ENCODE peak calls at places on chromosomes 16 and 17, in ten cellular contexts. F, B, Z, G, O, R, A, U, I and K are unnamed samples.

GRCh38 chr17:83080641-83081560 is 1.5 kb downstream of the METRNL start:
- DNase-seq in F (no peak), B (peak; percentile 77), Z (peak; percentile 54), G (peak; percentile 76), O (no peak), R (no peak), A (no peak), U (peak; percentile 52), I (no peak), K (peak; percentile 35)

GRCh38 chr16:8959921-8960787 is 3.6 kb downstream of the USP7 start:
- DNase-seq in F (peak; percentile 98), B (no peak), Z (no peak), G (no peak), O (no peak), R (no peak), A (peak; percentile 41), U (no peak), I (peak; percentile 37), K (no peak)

GRCh38 chr17:72878975-72879660 is 213.4 kb downstream of the SLC39A11 start:
- DNase-seq in F (no peak), B (no peak), Z (no peak), G (no peak), O (no peak), R (no peak), A (no peak), U (no peak), I (no peak), K (no peak)

GRCh38 chr17:33504571-33504970 is 211.5 kb upstream of the ASIC2 start:
- DNase-seq in F (no peak), B (no peak), Z (no peak), G (no peak), O (no peak), R (no peak), A (no peak), U (no peak), I (no peak), K (no peak)

GRCh38 chr17:68832140-68832871 is 122.9 kb downstream of the ABCA8 start:
- DNase-seq in F (no peak), B (peak; percentile 47), Z (no peak), G (peak; percentile 57), O (no peak), R (no peak), A (no peak), U (peak; percentile 12), I (no peak), K (no peak)

GRCh38 chr17:49910094-49910857 is 58.7 kb upstream of the DLX4 start:
- DNase-seq in F (no peak), B (no peak), Z (no peak), G (no peak), O (no peak), R (no peak), A (peak; percentile 2), U (no peak), I (peak; percentile 56), K (no peak)

GRCh38 chr17:6085812-6086211 is 15.6 kb downstream of the WSCD1 start:
- DNase-seq in F (no peak), B (no peak), Z (no peak), G (no peak), O (no peak), R (no peak), A (no peak), U (no peak), I (no peak), K (no peak)

GRCh38 chr16:3618782-3619166 is 7.4 kb upstream of the SLX4 start:
- DNase-seq in F (no peak), B (peak; percentile 62), Z (no peak), G (no peak), O (no peak), R (no peak), A (no peak), U (no peak), I (no peak), K (no peak)

GRCh38 chr17:74343526-74344284 is 17.7 kb downstream of the KIF19 start:
- DNase-seq in F (no peak), B (no peak), Z (no peak), G (no peak), O (no peak), R (no peak), A (no peak), U (no peak), I (no peak), K (no peak)

GRCh38 chr16:35642322-35642835 is 2183.0 kb downstream of the TP53TG3F start:
- DNase-seq in F (no peak), B (no peak), Z (no peak), G (peak; percentile 25), O (no peak), R (no peak), A (no peak), U (no peak), I (no peak), K (no peak)

GRCh38 chr16:379183-379960 is 2.4 kb downstream of the PGAP6 start:
- DNase-seq in F (no peak), B (peak; percentile 78), Z (no peak), G (peak; percentile 46), O (peak; percentile 92), R (no peak), A (no peak), U (peak; percentile 84), I (no peak), K (no peak)
- H3K4me3 ChIP-seq in F (peak overlapping the region; percentile 24), B (peak overlapping the region; percentile 99), Z (no peak overlapping the region), G (no peak overlapping the region), O (peak overlapping the region; percentile 72), R (no peak overlapping the region), A (no peak overlapping the region), U (no peak overlapping the region), I (no peak overlapping the region), K (no peak overlapping the region)

GRCh38 chr16:5427571-5427970 is 330.0 kb upstream of the EEF2KMT start:
- DNase-seq in F (no peak), B (no peak), Z (no peak), G (no peak), O (no peak), R (no peak), A (no peak), U (no peak), I (no peak), K (no peak)

GRCh38 chr16:5430598-5430997 is 333.0 kb upstream of the EEF2KMT start:
- DNase-seq in F (no peak), B (no peak), Z (no peak), G (no peak), O (no peak), R (no peak), A (no peak), U (no peak), I (no peak), K (no peak)

GRCh38 chr16:5432166-5432565 is 334.6 kb upstream of the EEF2KMT start:
- DNase-seq in F (no peak), B (no peak), Z (no peak), G (no peak), O (no peak), R (no peak), A (no peak), U (no peak), I (no peak), K (no peak)

DNA sequence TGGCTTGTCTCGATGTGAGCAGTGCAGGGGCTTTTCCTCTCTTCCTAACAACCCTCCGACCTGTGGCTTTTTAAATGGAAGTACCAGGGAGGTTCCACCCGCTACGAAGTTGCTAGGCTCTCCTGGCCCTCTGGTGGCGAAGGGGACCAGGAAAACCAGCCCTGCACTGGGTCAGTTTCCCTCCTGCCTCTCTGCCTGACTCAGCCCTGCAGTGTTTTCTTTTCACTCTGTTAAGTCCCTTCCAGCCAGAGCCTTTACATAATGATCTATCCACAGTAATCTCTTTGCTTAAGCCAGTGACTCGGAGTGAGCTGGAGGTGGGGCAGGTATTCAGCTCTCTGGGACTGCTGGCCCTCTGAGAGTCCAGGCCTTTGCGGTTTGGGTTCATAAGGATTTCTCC is 331.3 kb upstream of the EEF2KMT start:
- DNase-seq in F (peak; percentile 9), B (no peak), Z (no peak), G (no peak), O (no peak), R (no peak), A (no peak), U (peak; percentile 41), I (no peak), K (no peak)
- TF ChIP-seq CTCF in F (peak; percentile 45), B (no peak), Z (no peak), G (no peak), O (no peak), R (no peak), A (no peak), U (peak; percentile 25), I (no peak), K (no peak)

GRCh38 chr17:979211-979538 is 401 bp downstream of the NXN start:
- DNase-seq in F (no peak), B (no peak), Z (no peak), G (no peak), O (peak; percentile 89), R (no peak), A (no peak), U (no peak), I (no peak), K (no peak)
- H3K4me3 ChIP-seq in F (peak overlapping the region; percentile 80), B (peak overlapping the region; percentile 64), Z (peak overlapping the region; percentile 79), G (peak overlapping the region; percentile 77), O (peak overlapping the region; percentile 39), R (peak overlapping the region; percentile 78), A (peak overlapping the region; percentile 91), U (peak overlapping the region; percentile 56), I (peak overlapping the region; percentile 74), K (peak overlapping the region; percentile 55)

GRCh38 chr17:40616592-40616991 is 31.0 kb downstream of the SMARCE1 start:
- DNase-seq in F (no peak), B (no peak), Z (no peak), G (no peak), O (no peak), R (no peak), A (no peak), U (no peak), I (no peak), K (no peak)

GRCh38 chr17:40614431-40615294 is 33.0 kb downstream of the SMARCE1 start:
- DNase-seq in F (no peak), B (no peak), Z (no peak), G (no peak), O (no peak), R (no peak), A (no peak), U (no peak), I (no peak), K (no peak)

GRCh38 chr17:40613755-40614154 is 33.9 kb downstream of the SMARCE1 start:
- DNase-seq in F (no peak), B (no peak), Z (no peak), G (no peak), O (no peak), R (no peak), A (no peak), U (no peak), I (no peak), K (no peak)

GRCh38 chr17:40615989-40616476 is 31.6 kb downstream of the SMARCE1 start:
- DNase-seq in F (no peak), B (no peak), Z (no peak), G (no peak), O (no peak), R (no peak), A (no peak), U (no peak), I (no peak), K (no peak)

DNA sequence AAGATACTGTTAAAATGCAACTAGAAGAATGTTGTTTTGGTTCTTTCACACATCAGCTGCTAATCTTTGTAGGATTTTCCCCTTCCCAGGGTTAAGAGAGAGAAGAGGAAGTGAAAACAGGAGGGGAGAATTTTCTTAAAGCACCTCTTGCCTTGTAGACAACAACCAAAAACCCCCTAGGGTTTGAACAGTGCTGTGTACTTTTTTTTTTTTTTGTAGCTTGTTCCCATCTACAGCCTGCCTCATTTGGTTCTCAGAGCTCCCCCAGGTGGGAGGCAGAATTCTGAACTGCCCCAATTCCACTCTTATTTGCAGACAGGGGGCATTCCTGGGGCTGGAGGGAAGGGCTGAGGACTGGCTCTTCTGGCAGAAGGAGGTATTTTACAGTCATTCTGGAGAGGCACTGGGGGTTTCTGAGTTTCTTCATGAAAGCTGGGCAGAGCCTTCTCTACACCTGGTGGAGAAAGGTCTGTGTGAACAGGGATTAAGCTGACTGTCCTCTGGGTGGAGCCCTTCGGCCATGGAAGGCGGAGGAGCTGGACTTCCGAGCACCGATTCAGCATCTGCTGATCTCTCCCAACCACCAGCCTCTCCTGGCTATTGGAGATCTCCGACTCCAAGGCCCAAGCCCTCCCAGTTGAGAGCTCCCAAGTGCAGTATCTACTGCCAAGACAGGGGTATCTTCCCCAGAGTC is 32.2 kb downstream of the SMARCE1 start:
- DNase-seq in F (peak; percentile 76), B (peak; percentile 73), Z (peak; percentile 45), G (no peak), O (peak; percentile 81), R (peak; percentile 32), A (peak; percentile 26), U (peak; percentile 59), I (peak; percentile 46), K (peak; percentile 59)
- TF ChIP-seq CTCF in F (peak; percentile 96), B (peak; percentile 58), Z (peak; percentile 33), G (no peak), O (peak; percentile 65), R (peak; percentile 55), A (peak; percentile 23), U (peak; percentile 55), I (peak; percentile 52), K (peak; percentile 52)